ENCODE peak calls at places on chromosomes 12 and 14, in five cellular contexts. O, S, K, Q and M are unnamed samples.

GRCh38 chr14:31036552-31036951 is 10.4 kb upstream of the STRN3 start:
- DNase-seq in Q (no peak), K (no peak), O (no peak), S (no peak), M (no peak)

GRCh38 chr12:50192908-50193307 is 25.7 kb upstream of the CERS5 start:
- DNase-seq in Q (no peak), O (no peak), S (no peak), K (no peak), M (no peak)

GRCh38 chr12:88081247-88081646 is 52.0 kb upstream of the C12orf50 start:
- DNase-seq in O (no peak), Q (no peak), S (no peak), K (no peak), M (no peak)

GRCh38 chr12:52867636-52868035 is 18.8 kb upstream of the KRT78 start:
- DNase-seq in K (no peak), Q (no peak), S (no peak), O (no peak), M (no peak)

GRCh38 chr12:118126119-118126757 is 9.7 kb upstream of the PEBP1 start:
- DNase-seq in K (peak; percentile 66), Q (no peak), O (no peak), S (no peak), M (no peak)

GRCh38 chr12:2273288-2273687 is 220.5 kb downstream of the CACNA1C start:
- DNase-seq in K (no peak), Q (no peak), O (no peak), S (no peak), M (no peak)

GRCh38 chr12:55849616-55850015 is 6.9 kb upstream of the MMP19 start:
- DNase-seq in K (no peak), Q (no peak), S (no peak), O (no peak), M (no peak)

GRCh38 chr12:131378861-131379665 is 331.8 kb upstream of the SFSWAP start:
- DNase-seq in S (no peak), O (no peak), K (no peak), Q (no peak), M (no peak)

GRCh38 chr14:91387135-91387849 is 30.3 kb downstream of the CCDC88C start:
- DNase-seq in K (no peak), Q (no peak), O (no peak), S (no peak), M (no peak)

GRCh38 chr14:81559385-81559784 is 25.7 kb upstream of the SEL1L start:
- DNase-seq in Q (no peak), O (no peak), S (no peak), K (no peak), M (no peak)

GRCh38 chr12:91778938-91779400 is 366.7 kb downstream of the BTG1 start:
- DNase-seq in K (peak; percentile 29), Q (peak; percentile 98), O (peak; percentile 93), S (peak; percentile 20), M (no peak)

DNA sequence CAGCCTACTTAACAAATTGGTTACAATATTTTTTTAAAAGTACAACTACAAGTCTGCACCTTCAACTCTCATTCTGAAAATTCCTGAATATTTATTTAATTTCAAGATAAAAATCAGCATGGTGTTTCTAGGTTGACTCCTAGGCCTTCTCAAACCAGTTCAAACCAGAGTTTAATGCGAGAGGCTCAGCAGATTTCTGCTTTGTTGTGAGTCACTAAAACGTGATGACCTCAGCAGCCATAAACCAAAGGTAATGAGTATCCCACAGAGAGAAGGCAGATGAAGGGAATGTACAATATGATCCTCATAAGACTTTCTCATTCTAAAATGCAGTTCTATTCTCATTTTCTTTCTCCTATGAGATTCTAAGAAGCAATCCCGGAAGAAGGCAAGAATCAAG is 1.5 kb downstream of the PRDM4 start:
- DNase-seq in S (peak; percentile 47), O (no peak), K (peak; percentile 23), Q (peak; percentile 47), M (no peak)
- TF ChIP-seq POLR2AphosphoS5 in S (no peak), O (no peak), K (no peak), Q (no peak), M (no peak)

GRCh38 chr12:97716356-97716755 is 253.8 kb downstream of the RMST start:
- DNase-seq in S (no peak), O (no peak), Q (no peak), K (peak; percentile 9), M (no peak)
- TF ChIP-seq SRF in S (no peak), O (no peak), Q (no peak), K (no peak), M (no peak)

GRCh38 chr14:75279739-75280447 is 1.3 kb downstream of the FOS start:
- DNase-seq in Q (no peak), K (no peak), O (no peak), S (no peak), M (no peak)

GRCh38 chr14:75282166-75282547 is 3.5 kb downstream of the FOS start:
- DNase-seq in K (no peak), Q (no peak), S (no peak), O (no peak), M (no peak)

GRCh38 chr14:75280448-75280830 is 1.8 kb downstream of the FOS start:
- DNase-seq in K (no peak), Q (no peak), O (no peak), S (no peak), M (no peak)

GRCh38 chr14:75281691-75282000 is 3.0 kb downstream of the FOS start:
- DNase-seq in S (no peak), K (no peak), Q (no peak), O (no peak), M (no peak)

GRCh38 chr14:75280831-75281690 is 2.4 kb downstream of the FOS start:
- DNase-seq in Q (no peak), K (no peak), S (no peak), O (no peak), M (no peak)
- TF ChIP-seq POLR2AphosphoS5 in Q (no peak), K (no peak), S (peak; percentile 59), O (no peak), M (peak; percentile 71)

GRCh38 chr12:64997858-64998257 is 123.2 kb downstream of the WIF1 start:
- DNase-seq in Q (no peak), O (no peak), K (peak; percentile 47), S (no peak), M (no peak)

GRCh38 chr12:64992641-64993040 is 128.5 kb downstream of the WIF1 start:
- DNase-seq in S (no peak), Q (no peak), K (no peak), O (no peak), M (peak; percentile 56)

GRCh38 chr12:64999157-64999425 is 122.0 kb downstream of the WIF1 start:
- DNase-seq in K (no peak), O (no peak), S (no peak), Q (no peak), M (no peak)

GRCh38 chr12:64998327-64999156 is 122.6 kb downstream of the WIF1 start:
- DNase-seq in K (peak; percentile 33), S (no peak), Q (no peak), O (no peak), M (no peak)

GRCh38 chr12:64995831-64996230 is 125.3 kb downstream of the WIF1 start:
- DNase-seq in K (no peak), Q (no peak), S (no peak), O (no peak), M (no peak)
- TF ChIP-seq SRF in K (no peak), Q (no peak), S (no peak), O (no peak), M (no peak)